ENCODE peak calls at places on chromosomes 11 and 22, in four cellular contexts. A is fibroblast of mammary gland, M is OCI-LY7, B is cardiac muscle cell. Y is an unnamed sample.

GRCh38 chr11:33177676-33178336 is 16.5 kb upstream of the CSTF3 start:
- DNase-seq in M (no peak), B (peak; percentile 24), A (no peak), Y (no peak)

GRCh38 chr11:134501406-134502152 is 89.5 kb upstream of the B3GAT1 start:
- DNase-seq in A (no peak), M (no peak), B (no peak), Y (no peak)

GRCh38 chr11:60377737-60378136 is 595 bp upstream of the MS4A7 start:
- DNase-seq in B (no peak), A (no peak), M (peak; percentile 80), Y (peak; percentile 39)

GRCh38 chr11:13997881-13998280 is 35.4 kb downstream of the SPON1 start:
- DNase-seq in B (no peak), M (no peak), A (no peak), Y (no peak)

GRCh38 chr11:131875611-131876010 is 505.2 kb downstream of the NTM start:
- DNase-seq in B (peak; percentile 42), M (no peak), A (peak; percentile 56), Y (no peak)

GRCh38 chr11:10317776-10318526 is 13.1 kb downstream of the ADM start:
- DNase-seq in A (no peak), B (no peak), M (peak; percentile 86), Y (peak; percentile 43)

GRCh38 chr11:48164836-48165235 is 51.8 kb upstream of the OR4B1 start:
- DNase-seq in B (no peak), M (no peak), A (no peak), Y (no peak)

GRCh38 chr22:32323513-32324164 is 34.0 kb upstream of the RFPL3 start:
- DNase-seq in B (no peak), A (no peak), M (no peak), Y (no peak)

GRCh38 chr11:12244156-12244555 is 133.2 kb upstream of the PARVA start:
- DNase-seq in A (no peak), B (no peak), M (no peak), Y (no peak)

GRCh38 chr11:11842426-11843008 is 745 bp downstream of the USP47 start:
- DNase-seq in M (peak; percentile 77), A (peak; percentile 87), B (peak; percentile 86), Y (peak; percentile 71)

GRCh38 chr11:121300313-121300971 is 7.9 kb downstream of the SC5D start:
- DNase-seq in A (peak; percentile 22), M (no peak), B (peak; percentile 3), Y (no peak)

GRCh38 chr11:128351168-128351567 is 236.2 kb downstream of the ETS1 start:
- DNase-seq in B (no peak), A (no peak), M (no peak), Y (no peak)

GRCh38 chr11:35346472-35347136 is 72.8 kb downstream of the SLC1A2 start:
- DNase-seq in B (no peak), A (no peak), M (no peak), Y (no peak)

GRCh38 chr11:36409152-36409713 is 100.8 kb downstream of the TRAF6 start:
- DNase-seq in B (peak; percentile 84), M (peak; percentile 14), A (peak; percentile 17), Y (no peak)

GRCh38 chr11:128232588-128232987 is 354.8 kb downstream of the ETS1 start:
- DNase-seq in A (no peak), M (no peak), B (no peak), Y (no peak)

GRCh38 chr11:59776210-59777066 is 21.3 kb downstream of the STX3 start:
- DNase-seq in B (peak; percentile 38), A (peak; percentile 62), M (no peak), Y (no peak)

GRCh38 chr11:12184696-12185095 is 74.3 kb downstream of the MICAL2 start:
- DNase-seq in M (no peak), B (no peak), A (peak; percentile 52), Y (no peak)

GRCh38 chr22:37313376-37314314 is 31.3 kb downstream of the CYTH4 start:
- DNase-seq in B (peak; percentile 37), M (no peak), A (no peak), Y (no peak)

GRCh38 chr11:107665016-107665415 is 46.8 kb downstream of the SLN start:
- DNase-seq in B (peak; percentile 25), A (no peak), M (no peak), Y (no peak)

GRCh38 chr11:134795017-134795416 is 383.0 kb upstream of the B3GAT1 start:
- DNase-seq in M (no peak), B (no peak), A (no peak), Y (no peak)

GRCh38 chr11:8327761-8328192 is 64.1 kb upstream of the LMO1 start:
- DNase-seq in A (no peak), B (no peak), M (no peak), Y (peak; percentile 85)

GRCh38 chr11:2471048-2471803 is 26.4 kb downstream of the KCNQ1 start:
- DNase-seq in A (no peak), B (no peak), M (no peak), Y (no peak)

GRCh38 chr11:11179239-11179638 is 173.8 kb downstream of the CSNK2A3 start:
- DNase-seq in M (no peak), B (peak; percentile 53), A (peak; percentile 56), Y (no peak)

GRCh38 chr11:927871-928270 is 2.2 kb downstream of the AP2A2 start:
- DNase-seq in A (no peak), M (no peak), B (no peak), Y (no peak)

GRCh38 chr22:49446145-49446758 is 381.4 kb downstream of the BRD1 start:
- DNase-seq in A (no peak), B (no peak), M (no peak), Y (no peak)

GRCh38 chr11:17445240-17445795 is 31.3 kb downstream of the ABCC8 start:
- DNase-seq in M (no peak), B (no peak), A (no peak), Y (no peak)
- TF ChIP-seq CTCF in M (no peak), B (no peak), A (no peak), Y (no peak)

GRCh38 chr11:103594283-103594682 is 442.2 kb upstream of the DDI1 start:
- DNase-seq in A (no peak), B (no peak), M (no peak), Y (no peak)
- TF ChIP-seq CTCF in A (no peak), B (no peak), M (no peak), Y (no peak)

GRCh38 chr22:30245985-30246901 is at the start of gene LIF:
- DNase-seq in M (no peak), B (peak; percentile 69), A (peak; percentile 56), Y (peak; percentile 83)
- TF ChIP-seq CTCF in M (peak; percentile 23), B (peak; percentile 28), A (no peak), Y (peak; percentile 24)

GRCh38 chr11:63020671-63021255 is 5.1 kb upstream of the SLC22A8 start:
- DNase-seq in A (no peak), B (no peak), M (no peak), Y (no peak)
- TF ChIP-seq CTCF in A (peak; percentile 38), B (peak; percentile 48), M (peak; percentile 68), Y (peak; percentile 57)

DNA sequence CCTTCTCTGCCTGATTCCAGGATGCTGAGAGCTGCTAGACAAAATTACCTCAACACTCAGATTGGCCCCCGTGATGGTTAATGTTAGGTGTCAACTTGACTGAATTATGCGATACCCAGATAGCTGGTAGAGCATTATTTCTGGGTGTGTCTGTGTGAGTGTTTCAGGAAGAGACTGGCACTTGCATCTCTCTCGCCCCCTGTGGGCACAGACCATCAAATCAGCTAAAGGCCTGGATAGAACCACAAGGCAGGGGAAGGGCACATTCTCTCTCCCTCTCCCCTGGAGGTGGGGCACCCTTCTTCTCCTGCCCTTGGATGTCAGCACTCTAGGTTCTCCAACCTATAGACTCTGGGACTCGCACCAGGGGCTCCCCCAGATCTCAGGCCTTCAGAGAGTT is 79.7 kb downstream of the KIRREL3 start:
- DNase-seq in M (no peak), B (no peak), A (no peak), Y (no peak)
- TF ChIP-seq CTCF in M (no peak), B (no peak), A (no peak), Y (no peak)

GRCh38 chr22:23750374-23750743 is 553 bp downstream of the ZNF70 start:
- DNase-seq in M (no peak), A (no peak), B (no peak), Y (no peak)

GRCh38 chr22:23751441-23751996 is 607 bp upstream of the ZNF70 start:
- DNase-seq in M (no peak), A (peak; percentile 17), B (no peak), Y (no peak)

GRCh38 chr22:23749747-23750373 is 1.1 kb downstream of the ZNF70 start:
- DNase-seq in B (peak; percentile 38), A (no peak), M (no peak), Y (peak; percentile 10)

GRCh38 chr22:23752090-23752691 is 1.3 kb upstream of the ZNF70 start:
- DNase-seq in M (peak; percentile 95), B (no peak), A (no peak), Y (peak; percentile 69)

DNA sequence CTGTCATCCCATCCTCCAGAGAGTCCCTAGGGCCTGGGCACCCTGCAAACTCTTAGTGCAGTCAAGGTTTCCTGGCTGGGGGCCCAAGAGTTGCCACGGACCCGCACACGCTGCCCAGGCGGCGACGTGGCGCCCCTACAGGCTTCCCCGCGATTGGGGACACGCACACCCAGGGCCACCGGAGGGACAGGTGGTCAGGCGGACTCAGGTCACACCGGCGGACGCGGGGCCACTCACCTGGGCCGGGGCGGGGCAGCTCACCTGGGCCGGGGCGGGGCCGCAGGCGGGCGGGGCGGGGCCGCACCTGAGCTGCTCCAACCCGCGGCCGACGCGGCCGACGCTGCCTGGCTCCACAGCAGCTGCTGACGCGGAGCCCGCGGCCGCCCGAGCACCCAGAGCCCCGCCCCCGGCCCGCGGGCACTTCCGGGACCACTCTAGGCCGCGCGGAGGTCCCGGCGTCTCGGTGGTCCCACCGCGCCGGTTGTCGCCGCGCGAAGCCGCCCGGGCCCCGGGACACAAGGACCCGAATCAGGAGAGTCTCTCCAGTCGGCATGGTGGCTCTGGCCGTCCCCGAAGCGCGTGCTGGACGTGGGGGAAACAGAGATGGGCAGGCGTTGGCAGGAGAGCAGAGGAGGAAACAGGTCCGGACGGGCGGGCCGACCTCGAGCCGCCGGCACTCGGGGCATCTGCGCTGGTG is at the start of gene ZNF70:
- DNase-seq in B (peak; percentile 85), A (peak; percentile 69), M (peak; percentile 94), Y (peak; percentile 96)
- TF ChIP-seq CTCF in B (peak; percentile 25), A (no peak), M (peak; percentile 50), Y (peak; percentile 34)

DNA sequence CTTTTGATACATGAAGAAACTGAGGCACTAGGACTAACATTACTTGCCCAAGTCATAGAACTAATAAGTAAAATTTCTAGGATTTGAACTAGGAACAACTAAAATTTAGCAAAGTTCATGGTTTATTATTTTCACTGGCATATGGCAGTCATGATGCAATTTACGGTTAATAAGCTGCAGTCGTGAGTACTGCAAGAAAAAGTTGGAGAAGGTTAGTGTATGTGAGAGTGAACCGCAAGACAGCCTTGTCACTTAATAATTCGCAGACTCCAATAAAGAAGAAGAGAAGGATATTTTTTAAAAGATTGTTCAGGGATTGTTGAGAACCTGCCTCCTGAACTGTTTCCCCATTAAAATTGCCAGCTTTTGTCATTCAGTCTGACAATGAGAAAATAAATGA is 663.4 kb upstream of the TENM4 start:
- DNase-seq in A (no peak), B (no peak), M (no peak), Y (no peak)
- TF ChIP-seq CTCF in A (no peak), B (no peak), M (no peak), Y (no peak)

DNA sequence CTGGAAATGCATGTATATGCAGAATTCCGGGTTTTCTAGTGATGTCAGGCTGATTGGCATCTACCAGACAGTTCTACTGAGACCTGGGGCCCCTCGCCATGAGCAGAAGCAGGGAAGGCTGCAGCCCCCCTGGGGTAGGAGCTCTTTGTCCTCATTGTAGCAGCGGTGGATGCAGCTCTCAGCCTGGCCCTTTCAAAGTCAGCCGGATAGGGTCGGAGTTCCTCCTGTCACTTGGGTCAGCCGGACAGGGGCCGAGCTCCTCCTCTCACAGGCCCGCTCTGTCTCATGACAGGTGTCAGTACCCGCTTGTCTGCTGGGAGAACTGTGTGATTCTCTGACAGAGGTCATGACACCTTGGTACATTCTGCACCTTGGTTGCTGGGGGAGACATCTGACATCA is 30.0 kb downstream of the MRGPRD start:
- DNase-seq in A (no peak), B (no peak), M (no peak), Y (no peak)
- TF ChIP-seq CTCF in A (no peak), B (no peak), M (no peak), Y (no peak)